ENCODE peak calls at places on chromosomes 6 and 20, in eight cellular contexts. G, F, Z, W, H, E, J and Y are unnamed samples.

GRCh38 chr6:47168176-47168575 is 126.0 kb upstream of the ADGRF1 start:
- DNase-seq in G (no peak), F (no peak), Z (no peak), W (no peak), H (peak), E (no peak), J (peak), Y (no peak)

GRCh38 chr20:51800132-51800721 is 2.1 kb downstream of the SALL4 start:
- DNase-seq in G (peak), F (peak), Z (peak), W (peak), H (no peak), E (peak), J (no peak), Y (peak)

GRCh38 chr6:70051197-70051596 is 184.8 kb downstream of the COL19A1 start:
- DNase-seq in G (no peak), F (no peak), Z (no peak), W (no peak), H (no peak), E (no peak), J (no peak), Y (no peak)

GRCh38 chr6:162940426-162940825 is 212.7 kb downstream of the PACRG start:
- DNase-seq in G (no peak), F (no peak), Z (no peak), W (no peak), H (no peak), E (no peak), J (no peak), Y (no peak)

GRCh38 chr6:44580901-44581300 is 193.4 kb downstream of the CDC5L start:
- DNase-seq in G (no peak), F (no peak), Z (peak), W (no peak), H (peak), E (no peak), J (peak), Y (no peak)

GRCh38 chr20:44402391-44403193 is 47.1 kb downstream of the HNF4A start:
- DNase-seq in G (no peak), F (no peak), Z (peak), W (peak), H (no peak), E (no peak), J (no peak), Y (no peak)

GRCh38 chr6:81894788-81895221 is 142.3 kb upstream of the TENT5A start:
- DNase-seq in G (no peak), F (no peak), Z (no peak), W (no peak), H (peak), E (no peak), J (no peak), Y (no peak)

GRCh38 chr20:38209054-38209675 is 44.1 kb upstream of the TGM2 start:
- DNase-seq in G (no peak), F (no peak), Z (no peak), W (no peak), H (no peak), E (no peak), J (no peak), Y (no peak)

GRCh38 chr6:140178550-140179334 is 804.3 kb upstream of the CITED2 start:
- DNase-seq in G (no peak), F (no peak), Z (no peak), W (no peak), H (peak), E (no peak), J (no peak), Y (no peak)

GRCh38 chr6:80425089-80425823 is 318.8 kb downstream of the BCKDHB start:
- DNase-seq in G (no peak), F (no peak), Z (no peak), W (no peak), H (peak), E (no peak), J (peak), Y (no peak)

GRCh38 chr6:150409576-150410066 is 40.8 kb downstream of the IYD start:
- DNase-seq in G (no peak), F (no peak), Z (peak), W (peak), H (no peak), E (no peak), J (no peak), Y (no peak)

GRCh38 chr20:4041748-4042411 is 26.5 kb upstream of the RNF24 start:
- DNase-seq in G (no peak), F (no peak), Z (peak), W (peak), H (peak), E (no peak), J (peak), Y (no peak)

GRCh38 chr6:108621117-108621516 is 60.4 kb downstream of the FOXO3 start:
- DNase-seq in G (no peak), F (peak), Z (no peak), W (no peak), H (peak), E (no peak), J (peak), Y (no peak)

GRCh38 chr20:2246081-2246491 is 49.7 kb upstream of the TGM3 start:
- DNase-seq in G (no peak), F (no peak), Z (no peak), W (no peak), H (no peak), E (no peak), J (no peak), Y (no peak)

GRCh38 chr6:41449399-41450245 is 96.6 kb upstream of the FOXP4 start:
- DNase-seq in G (no peak), F (no peak), Z (peak), W (peak), H (no peak), E (no peak), J (no peak), Y (no peak)

GRCh38 chr20:53352727-53353440 is 240.8 kb downstream of the ZNF217 start:
- DNase-seq in G (no peak), F (no peak), Z (no peak), W (no peak), H (no peak), E (no peak), J (no peak), Y (no peak)

GRCh38 chr6:130473886-130474285 is 108.1 kb downstream of the TMEM200A start:
- DNase-seq in G (no peak), F (no peak), Z (no peak), W (no peak), H (peak), E (no peak), J (no peak), Y (no peak)

GRCh38 chr6:56102216-56102615 is 145.2 kb downstream of the COL21A1 start:
- DNase-seq in G (no peak), F (no peak), Z (no peak), W (no peak), H (no peak), E (no peak), J (no peak), Y (no peak)

GRCh38 chr6:11492444-11493300 is 44.9 kb upstream of the TMEM170B start:
- DNase-seq in G (no peak), F (no peak), Z (no peak), W (no peak), H (peak), E (no peak), J (no peak), Y (no peak)